ENCODE peak calls at places on chromosomes 2 and 18, in ten cellular contexts. Q, I, M, N, F, L, T, U, W and S are unnamed samples.

GRCh38 chr18:21575656-21576055 is 24.8 kb downstream of the ESCO1 start:
- DNase-seq in U (no peak), Q (no peak), N (no peak), T (no peak), F (no peak), M (no peak), L (no peak), W (no peak), I (no peak), S (no peak)

GRCh38 chr2:48589170-48589767 is 28.4 kb upstream of the GTF2A1L start:
- DNase-seq in U (peak; percentile 58), F (no peak), M (no peak), L (peak; percentile 43), Q (peak; percentile 46), T (peak; percentile 9), N (no peak), I (no peak), W (no peak), S (peak; percentile 31)

GRCh38 chr2:225764346-225764745 is 364.8 kb downstream of the NYAP2 start:
- DNase-seq in N (no peak), T (no peak), Q (peak; percentile 4), I (no peak), M (no peak), W (no peak), F (no peak), L (no peak), U (peak; percentile 16), S (no peak)

GRCh38 chr2:8985561-8986326 is 17.7 kb downstream of the MBOAT2 start:
- DNase-seq in Q (peak; percentile 81), W (no peak), T (no peak), L (no peak), M (no peak), I (no peak), F (no peak), N (no peak), U (peak; percentile 65), S (no peak)

GRCh38 chr2:149716687-149717086 is 129.1 kb upstream of the MMADHC start:
- DNase-seq in W (no peak), L (no peak), M (no peak), U (no peak), Q (no peak), I (no peak), N (no peak), T (no peak), F (no peak), S (no peak)

GRCh38 chr2:200756618-200757321 is 54.9 kb upstream of the BZW1 start:
- DNase-seq in U (peak; percentile 86), N (peak; percentile 36), T (peak; percentile 42), I (peak; percentile 41), W (peak; percentile 94), M (no peak), Q (peak; percentile 68), L (peak; percentile 64), F (no peak), S (peak; percentile 70)

GRCh38 chr2:52423111-52423510 is 1344.5 kb upstream of the CHAC2 start:
- DNase-seq in T (no peak), L (no peak), Q (no peak), F (no peak), N (no peak), U (no peak), M (no peak), W (no peak), I (peak; percentile 23), S (no peak)

GRCh38 chr2:52904511-52904910 is 863.1 kb upstream of the CHAC2 start:
- DNase-seq in F (no peak), T (no peak), I (no peak), U (no peak), Q (no peak), W (no peak), L (peak; percentile 25), N (no peak), M (no peak), S (no peak)

GRCh38 chr2:232628466-232629200 is 4.8 kb upstream of the EFHD1 start:
- DNase-seq in T (no peak), F (no peak), U (no peak), W (no peak), N (no peak), I (no peak), L (no peak), Q (no peak), M (peak; percentile 74), S (no peak)

GRCh38 chr2:30204281-30204680 is 27.1 kb upstream of the LBH start:
- DNase-seq in M (no peak), W (no peak), U (no peak), F (no peak), Q (no peak), I (no peak), L (no peak), T (no peak), N (peak; percentile 75), S (no peak)

GRCh38 chr18:5315838-5316237 is 20.3 kb upstream of the ZBTB14 start:
- DNase-seq in N (no peak), Q (no peak), W (no peak), L (no peak), F (no peak), M (no peak), T (no peak), I (no peak), U (no peak), S (no peak)

GRCh38 chr2:176081993-176082884 is 1.5 kb downstream of the EVX2 start:
- DNase-seq in M (no peak), W (no peak), T (no peak), U (no peak), N (no peak), F (no peak), Q (no peak), L (no peak), I (no peak), S (no peak)
- H3K4me3 ChIP-seq in M (no peak overlapping the region), W (no peak overlapping the region), T (no peak overlapping the region), U (no peak overlapping the region), N (no peak overlapping the region), F (no peak overlapping the region), Q (no peak overlapping the region), L (no peak overlapping the region), I (no peak overlapping the region), S (no peak overlapping the region)

GRCh38 chr18:3596324-3597158 is 146.6 kb downstream of the TGIF1 start:
- DNase-seq in Q (no peak), N (peak; percentile 76), U (peak; percentile 69), W (no peak), F (peak; percentile 72), T (peak; percentile 77), L (peak; percentile 73), M (peak; percentile 64), I (no peak), S (no peak)
- TF ChIP-seq CTCF in Q (peak; percentile 2), N (no peak), U (no peak), W (peak; percentile 38), F (peak; percentile 31), T (no peak), L (peak; percentile 25), M (peak; percentile 11), I (peak; percentile 7), S (peak; percentile 10)

GRCh38 chr2:61144697-61145268 is 17.2 kb upstream of the C2orf74 start:
- DNase-seq in U (peak; percentile 97), T (peak; percentile 89), L (peak; percentile 98), M (peak; percentile 98), W (peak; percentile 90), Q (peak; percentile 95), N (peak; percentile 97), F (peak; percentile 96), I (peak; percentile 67), S (peak; percentile 98)
- H3K4me3 ChIP-seq in U (peak overlapping the region; percentile 94), T (no peak overlapping the region), L (peak overlapping the region; percentile 75), M (peak overlapping the region; percentile 79), W (peak overlapping the region; percentile 73), Q (peak overlapping the region; percentile 98), N (peak overlapping the region; percentile 56), F (peak overlapping the region; percentile 75), I (peak overlapping the region; percentile 90), S (peak overlapping the region; percentile 63)

DNA sequence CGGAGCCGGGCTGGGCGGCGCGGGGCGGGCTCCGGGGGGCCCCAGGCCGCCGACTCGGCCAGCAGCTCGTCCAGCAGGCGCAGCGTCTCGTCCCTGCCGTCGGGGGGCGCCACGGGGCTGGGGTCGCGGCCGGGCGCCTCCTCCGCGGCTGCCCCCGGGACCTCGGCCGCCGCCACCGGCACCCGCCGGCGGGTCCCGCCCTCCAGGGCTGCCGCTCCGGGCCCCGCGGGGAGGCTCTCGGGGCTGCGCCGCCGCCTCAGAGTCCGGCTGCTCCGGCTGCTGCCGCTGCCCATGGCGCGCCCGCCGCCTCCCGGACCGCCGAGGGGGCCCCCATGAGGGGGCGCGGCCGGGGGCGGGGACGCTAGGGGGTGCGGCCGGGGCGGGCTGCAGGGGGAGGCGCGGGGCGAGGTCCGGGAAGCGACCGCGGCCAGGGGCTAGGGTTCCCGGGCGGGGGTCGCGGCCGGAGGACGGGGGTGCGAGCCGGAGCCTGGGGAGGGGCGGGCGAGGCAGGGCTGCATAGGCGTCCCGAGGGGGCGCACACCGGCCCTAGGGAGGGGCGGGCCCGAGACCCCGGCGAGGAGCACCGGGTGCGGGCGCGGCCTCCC is at the start of gene CYS1:
- DNase-seq in Q (peak; percentile 19), I (no peak), U (no peak), L (peak; percentile 51), F (no peak), W (no peak), M (no peak), N (no peak), T (no peak), S (no peak)
- TF ChIP-seq CTCF in Q (no peak), I (peak; percentile 30), U (no peak), L (no peak), F (no peak), W (no peak), M (no peak), N (peak; percentile 26), T (no peak), S (no peak)

DNA sequence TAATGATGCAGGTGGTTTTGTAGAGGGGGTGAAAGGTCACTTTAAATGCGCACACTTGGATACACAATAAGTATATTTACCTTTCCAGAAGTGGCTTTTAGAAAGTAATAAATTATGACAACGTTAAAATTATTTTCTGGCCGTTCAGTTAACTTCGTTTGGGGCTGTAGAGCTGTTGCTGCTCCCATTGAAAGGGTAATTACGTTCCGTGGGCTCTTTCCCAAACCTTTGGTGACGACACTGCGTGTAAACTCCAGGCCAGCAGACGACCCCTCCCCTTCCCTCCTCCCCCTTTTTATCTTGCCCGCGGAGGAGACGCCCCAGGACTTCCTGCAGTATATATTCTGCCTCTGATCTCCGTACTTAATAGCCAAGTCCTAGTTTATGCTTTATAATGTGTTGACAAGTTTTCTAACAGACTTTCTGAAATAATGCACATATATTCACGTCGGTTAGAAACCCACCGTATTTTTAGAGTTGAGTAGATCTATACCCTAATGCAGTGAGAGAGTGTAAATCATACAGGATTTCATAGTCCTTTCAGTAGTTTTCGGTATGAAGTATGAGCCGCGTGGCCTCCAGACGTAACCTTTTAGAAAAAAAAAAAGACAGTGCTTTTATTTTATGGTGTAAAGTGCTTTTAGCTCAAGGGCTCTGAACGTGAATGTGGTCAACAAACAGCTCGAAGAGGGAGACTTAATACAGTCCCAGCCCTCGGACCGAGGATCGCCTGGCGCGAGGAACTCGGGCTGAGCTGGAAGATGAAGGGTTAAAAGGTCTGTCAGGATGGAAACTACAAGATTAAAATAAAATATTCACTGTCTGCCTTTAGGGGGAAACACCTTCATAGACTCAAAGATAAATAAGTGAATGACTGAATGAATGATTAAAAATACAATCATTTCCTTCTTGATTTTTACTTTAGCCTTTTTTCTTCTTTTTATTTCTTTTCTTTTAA is 3.8 kb upstream of the BCL11A start:
- DNase-seq in M (no peak), U (no peak), F (no peak), Q (no peak), T (no peak), I (no peak), N (no peak), W (no peak), L (no peak), S (no peak)
- H3K4me3 ChIP-seq in M (peak overlapping the region; percentile 39), U (no peak overlapping the region), F (peak overlapping the region; percentile 25), Q (no peak overlapping the region), T (no peak overlapping the region), I (no peak overlapping the region), N (peak overlapping the region; percentile 18), W (no peak overlapping the region), L (no peak overlapping the region), S (no peak overlapping the region)